ENCODE peak calls at places on chromosomes 12 and 14, in six cellular contexts. L is thoracic aorta, Y is colonic mucosa, G is upper lobe of right lung, X is WERI-Rb-1, Z is psoas muscle. I is an unnamed sample.

GRCh38 chr12:104522985-104523719 is 66.4 kb downstream of the CHST11 start:
- DNase-seq in L (no peak), Y (no peak), G (no peak), X (no peak), Z (no peak), I (no peak)

GRCh38 chr12:129830796-129831195 is 73.0 kb downstream of the TMEM132D start:
- DNase-seq in L (no peak), Y (no peak), G (no peak), X (no peak), Z (no peak), I (no peak)

GRCh38 chr12:32201996-32202395 is 95.3 kb downstream of the BICD1 start:
- DNase-seq in L (no peak), Y (no peak), G (no peak), X (no peak), Z (no peak), I (peak)

GRCh38 chr14:58747181-58747580 is 109.4 kb downstream of the DACT1 start:
- DNase-seq in L (no peak), Y (peak), G (peak), X (no peak), Z (peak), I (no peak)

GRCh38 chr12:6666211-6666610 is 3.3 kb upstream of the ING4 start:
- DNase-seq in L (no peak), Y (no peak), G (no peak), X (no peak), Z (no peak), I (no peak)

GRCh38 chr14:104895786-104896642 is 28.7 kb upstream of the PLD4 start:
- DNase-seq in L (no peak), Y (peak), G (peak), X (no peak), Z (peak), I (peak)

GRCh38 chr14:58752782-58753181 is 115.0 kb downstream of the DACT1 start:
- DNase-seq in L (no peak), Y (peak), G (peak), X (no peak), Z (peak), I (peak)

GRCh38 chr12:26088999-26089398 is 35.8 kb downstream of the BHLHE41 start:
- DNase-seq in L (no peak), Y (no peak), G (no peak), X (no peak), Z (no peak), I (no peak)

GRCh38 chr12:27866382-27867101 is 86.5 kb upstream of the MANSC4 start:
- DNase-seq in L (no peak), Y (no peak), G (no peak), X (no peak), Z (no peak), I (no peak)

GRCh38 chr12:21894792-21895392 is 46.3 kb downstream of the ABCC9 start:
- DNase-seq in L (no peak), Y (no peak), G (no peak), X (no peak), Z (peak), I (no peak)

GRCh38 chr14:64725360-64725815 is 21.2 kb downstream of the PLEKHG3 start:
- DNase-seq in L (no peak), Y (no peak), G (peak), X (no peak), Z (no peak), I (peak)

GRCh38 chr12:15634010-15634676 is 155.0 kb downstream of the EPS8 start:
- DNase-seq in L (no peak), Y (no peak), G (no peak), X (no peak), Z (no peak), I (no peak)

GRCh38 chr12:57694459-57695019 is 607 bp downstream of the OS9 start:
- DNase-seq in L (no peak), Y (peak), G (no peak), X (peak), Z (no peak), I (no peak)

GRCh38 chr12:31323466-31324115 is 2.4 kb downstream of the SINHCAF start:
- DNase-seq in L (no peak), Y (peak), G (peak), X (peak), Z (no peak), I (peak)

GRCh38 chr12:83827860-83828259 is 1084.7 kb downstream of the SLC6A15 start:
- DNase-seq in L (no peak), Y (no peak), G (no peak), X (peak), Z (no peak), I (no peak)

GRCh38 chr14:38404100-38404541 is 148.2 kb upstream of the CLEC14A start:
- DNase-seq in L (no peak), Y (no peak), G (no peak), X (no peak), Z (no peak), I (no peak)

GRCh38 chr14:21494902-21495762 is 16.0 kb downstream of the METTL3 start:
- DNase-seq in L (no peak), Y (no peak), G (no peak), X (no peak), Z (no peak), I (no peak)

GRCh38 chr12:27865421-27865820 is 85.4 kb upstream of the MANSC4 start:
- DNase-seq in L (no peak), Y (no peak), G (no peak), X (no peak), Z (no peak), I (no peak)

GRCh38 chr12:95318071-95318545 is 100.5 kb downstream of the VEZT start:
- DNase-seq in L (no peak), Y (no peak), G (no peak), X (no peak), Z (no peak), I (no peak)

GRCh38 chr14:106681161-106681955 is 1155.0 kb downstream of the TMEM121 start:
- DNase-seq in L (no peak), Y (no peak), G (no peak), X (no peak), Z (no peak), I (no peak)

GRCh38 chr14:78172428-78172827 is 2.3 kb downstream of the NRXN3 start:
- DNase-seq in L (no peak), Y (no peak), G (no peak), X (no peak), Z (no peak), I (no peak)

GRCh38 chr12:19010087-19010486 is 119.4 kb upstream of the PLEKHA5 start:
- DNase-seq in L (no peak), Y (no peak), G (no peak), X (no peak), Z (no peak), I (no peak)

GRCh38 chr12:58976146-58976545 is 55.8 kb upstream of the LRIG3 start:
- DNase-seq in L (no peak), Y (no peak), G (no peak), X (no peak), Z (no peak), I (no peak)

GRCh38 chr14:68571928-68572525 is 220.8 kb downstream of the ZFP36L1 start:
- DNase-seq in L (no peak), Y (no peak), G (no peak), X (no peak), Z (no peak), I (no peak)

GRCh38 chr12:113044516-113044915 is 12.0 kb upstream of the DTX1 start:
- DNase-seq in L (no peak), Y (no peak), G (no peak), X (no peak), Z (no peak), I (no peak)

GRCh38 chr12:3740840-3741239 is 12.1 kb downstream of the CRACR2A start:
- DNase-seq in L (no peak), Y (peak), G (no peak), X (no peak), Z (no peak), I (no peak)

GRCh38 chr12:51536159-51536558 is 54.9 kb upstream of the SCN8A start:
- DNase-seq in L (no peak), Y (no peak), G (no peak), X (no peak), Z (no peak), I (no peak)

GRCh38 chr12:48988030-48988649 is 10.0 kb downstream of the WNT1 start:
- DNase-seq in L (no peak), Y (peak), G (peak), X (peak), Z (peak), I (no peak)

GRCh38 chr12:96189781-96190180 is 4.4 kb upstream of the ELK3 start:
- DNase-seq in L (no peak), Y (no peak), G (no peak), X (no peak), Z (no peak), I (no peak)

GRCh38 chr12:39389399-39390150 is 53.3 kb downstream of the KIF21A start:
- DNase-seq in L (no peak), Y (no peak), G (no peak), X (no peak), Z (no peak), I (no peak)

DNA sequence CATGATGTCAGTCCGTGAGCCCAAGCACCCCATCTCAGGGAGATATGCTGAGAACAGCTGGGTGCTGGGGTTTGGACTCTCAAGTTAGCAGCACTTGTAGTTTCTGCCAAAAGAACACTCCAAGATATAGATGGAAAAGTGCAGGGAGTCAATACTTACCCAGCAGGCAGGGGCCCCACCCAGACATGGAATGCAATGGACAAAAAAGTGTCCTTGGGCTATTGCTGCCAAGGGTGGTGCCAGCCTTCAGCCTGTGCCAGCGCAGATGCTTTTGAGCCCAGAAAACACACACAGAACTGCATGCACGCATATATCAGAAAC is 17.0 kb upstream of the IRF2BPL start:
- DNase-seq in L (no peak), Y (peak), G (peak), X (no peak), Z (no peak), I (no peak)
- H3K4me3 ChIP-seq in L (no peak), Y (no peak), G (no peak), X (no peak), Z (no peak), I (no peak)

GRCh38 chr14:49633650-49634546 is 1.1 kb downstream of the DNAAF2 start:
- DNase-seq in L (peak), Y (peak), G (peak), X (peak), Z (peak), I (peak)
- TF ChIP-seq CTCF in L (peak), Y (peak), G (peak), X (peak), Z (peak), I (peak)

DNA sequence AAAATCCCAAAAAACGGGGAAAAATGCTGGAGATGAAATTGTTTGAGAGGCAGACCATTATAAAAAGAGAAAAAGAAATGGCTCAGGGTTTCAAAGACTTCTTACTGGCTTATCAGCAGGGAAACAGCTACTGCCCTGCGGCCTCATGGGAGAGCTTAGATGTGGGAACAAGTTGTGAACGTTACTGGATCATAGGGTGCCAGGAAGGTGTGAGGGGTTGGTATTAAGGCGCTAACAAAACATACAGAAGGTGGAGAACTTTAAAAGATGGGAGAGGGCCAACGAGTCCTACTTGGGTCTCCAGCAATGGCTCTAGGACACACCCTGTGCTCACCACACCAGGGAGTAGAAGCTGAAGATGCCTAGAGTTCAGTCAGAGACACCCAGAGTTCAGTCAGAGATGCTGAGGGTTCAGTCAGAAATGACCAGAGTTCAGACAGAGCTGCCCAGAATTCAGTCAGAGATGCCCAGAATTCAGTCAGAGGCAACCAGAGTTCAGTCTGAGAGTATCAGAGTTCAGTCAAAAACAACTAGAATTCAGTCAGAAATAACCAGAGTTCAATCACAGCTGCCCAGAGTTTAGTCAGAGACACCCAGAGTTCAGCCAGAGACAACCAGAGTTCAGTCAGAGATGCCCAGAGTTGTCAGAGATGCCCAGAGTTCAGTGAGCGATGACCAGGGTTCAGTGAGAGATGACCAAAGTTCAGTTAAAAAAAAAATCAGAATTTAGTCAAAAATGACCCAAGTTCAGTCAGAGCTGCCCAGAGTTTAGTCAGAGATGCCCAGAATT is 1103.6 kb downstream of the BCL11B start:
- DNase-seq in L (no peak), Y (no peak), G (no peak), X (no peak), Z (no peak), I (no peak)
- H3K4me3 ChIP-seq in L (no peak), Y (no peak), G (no peak), X (no peak), Z (no peak), I (no peak)

GRCh38 chr14:23481992-23482813 is 12.7 kb downstream of the NGDN start:
- DNase-seq in L (no peak), Y (no peak), G (no peak), X (no peak), Z (no peak), I (no peak)

GRCh38 chr14:23482814-23483128 is 13.3 kb downstream of the NGDN start:
- DNase-seq in L (no peak), Y (no peak), G (no peak), X (no peak), Z (no peak), I (no peak)

GRCh38 chr14:23481362-23481970 is 12.0 kb downstream of the NGDN start:
- DNase-seq in L (no peak), Y (no peak), G (no peak), X (no peak), Z (no peak), I (no peak)

GRCh38 chr14:23485311-23485710 is 15.8 kb downstream of the NGDN start:
- DNase-seq in L (no peak), Y (no peak), G (no peak), X (no peak), Z (no peak), I (no peak)

GRCh38 chr14:23483216-23483854 is 13.8 kb downstream of the NGDN start:
- DNase-seq in L (no peak), Y (no peak), G (no peak), X (peak), Z (no peak), I (no peak)
- TF ChIP-seq CTCF in L (no peak), Y (no peak), G (no peak), X (peak), Z (no peak), I (peak)

GRCh38 chr14:100654025-100654813 is 67.0 kb upstream of the BEGAIN start:
- DNase-seq in L (no peak), Y (no peak), G (no peak), X (peak), Z (no peak), I (no peak)
- H3K4me3 ChIP-seq in L (no peak), Y (no peak), G (no peak), X (no peak), Z (no peak), I (no peak)